ENCODE peak calls at places on chromosomes 16 and 17, in seven cellular contexts. J, R, Z, O, S, U and Y are unnamed samples.

GRCh38 chr17:37787055-37787720 is 42.3 kb upstream of the HNF1B start:
- DNase-seq in U (peak), R (peak), Z (no peak), O (no peak), S (peak), J (peak), Y (peak)

GRCh38 chr17:32021618-32021955 is 14.4 kb downstream of the LRRC37B start:
- DNase-seq in U (no peak), J (no peak), S (no peak), Z (no peak), O (no peak), R (no peak), Y (no peak)

GRCh38 chr17:1762233-1762905 is 509 bp downstream of the SERPINF1 start:
- DNase-seq in S (peak), O (no peak), Z (no peak), J (peak), U (peak), R (no peak), Y (no peak)

GRCh38 chr16:84700518-84701277 is 898 bp downstream of the USP10 start:
- DNase-seq in R (no peak), J (peak), O (peak), U (peak), Z (peak), S (peak), Y (peak)

GRCh38 chr17:20944014-20944905 is 98.6 kb downstream of the USP22 start:
- DNase-seq in R (peak), J (no peak), O (peak), S (peak), Z (peak), U (no peak), Y (peak)

GRCh38 chr17:41064301-41064700 is 1.4 kb downstream of the KRTAP2-4 start:
- DNase-seq in Z (no peak), S (no peak), J (no peak), U (no peak), O (no peak), R (no peak), Y (no peak)

GRCh38 chr17:17091276-17091675 is 49.0 kb downstream of the MPRIP start:
- DNase-seq in O (no peak), J (no peak), Z (no peak), U (no peak), S (no peak), R (no peak), Y (no peak)

GRCh38 chr17:53150101-53150698 is 672.5 kb upstream of the KIF2B start:
- DNase-seq in S (no peak), U (no peak), J (peak), Z (no peak), R (no peak), O (peak), Y (peak)

GRCh38 chr16:68455631-68456030 is 7.3 kb upstream of the SMPD3 start:
- DNase-seq in S (no peak), J (no peak), U (no peak), O (no peak), Z (no peak), R (no peak), Y (no peak)

GRCh38 chr16:3508736-3509135 is 7.9 kb downstream of the CLUAP1 start:
- DNase-seq in O (no peak), J (no peak), Z (no peak), R (no peak), S (no peak), U (no peak), Y (no peak)

GRCh38 chr17:61601297-61601696 is 10.3 kb upstream of the NACA2 start:
- DNase-seq in O (no peak), Z (no peak), R (no peak), U (no peak), S (no peak), J (no peak), Y (no peak)

GRCh38 chr17:33964344-33964979 is 290.6 kb upstream of the CCL2 start:
- DNase-seq in Z (no peak), J (no peak), R (peak), U (no peak), S (no peak), O (no peak), Y (peak)

GRCh38 chr16:25716186-25716585 is 24.4 kb downstream of the HS3ST4 start:
- DNase-seq in O (no peak), J (no peak), R (no peak), S (no peak), U (no peak), Z (no peak), Y (no peak)

GRCh38 chr16:16102738-16103137 is 120.6 kb downstream of the ABCC6 start:
- DNase-seq in R (no peak), S (no peak), U (no peak), O (no peak), Z (no peak), J (no peak), Y (no peak)

GRCh38 chr17:1939979-1940809 is 84.9 kb downstream of the RTN4RL1 start:
- DNase-seq in S (no peak), O (no peak), Z (no peak), U (no peak), J (no peak), R (no peak), Y (no peak)

GRCh38 chr16:69921125-69921524 is 30.0 kb upstream of the CLEC18A start:
- DNase-seq in U (peak), S (no peak), J (no peak), Z (no peak), R (no peak), O (no peak), Y (no peak)

GRCh38 chr16:72894291-72895151 is 153.4 kb downstream of the ZFHX3 start:
- DNase-seq in Z (no peak), R (no peak), S (no peak), O (no peak), J (no peak), U (peak), Y (no peak)

GRCh38 chr16:83356266-83356665 is 451.5 kb upstream of the HSBP1 start:
- DNase-seq in O (peak), Z (peak), R (peak), J (no peak), S (peak), U (peak), Y (peak)

GRCh38 chr16:27067138-27067537 is 411 bp downstream of the C16orf82 start:
- DNase-seq in O (no peak), J (no peak), U (no peak), S (no peak), R (no peak), Z (no peak), Y (peak)

GRCh38 chr16:85819245-85819644 is 19.8 kb downstream of the COX4I1 start:
- DNase-seq in U (peak), Z (peak), J (peak), O (peak), S (peak), R (peak), Y (peak)

GRCh38 chr17:67629963-67630320 is 87.8 kb upstream of the NOL11 start:
- DNase-seq in S (no peak), R (no peak), Z (peak), J (no peak), U (peak), O (peak), Y (no peak)

GRCh38 chr17:18315498-18316360 is 636 bp downstream of the SMCR8 start:
- DNase-seq in O (no peak), Z (peak), S (no peak), U (no peak), R (no peak), J (no peak), Y (no peak)

GRCh38 chr16:10927497-10928112 is 14.7 kb downstream of the DEXI start:
- DNase-seq in O (no peak), S (no peak), U (no peak), J (no peak), R (no peak), Z (no peak), Y (no peak)

GRCh38 chr16:3443108-3444031 is at the start of the genes NAA60 and ZNF597:
- DNase-seq in O (peak), U (peak), S (peak), R (peak), Z (peak), J (peak), Y (peak)

GRCh38 chr16:50667497-50668367 is 13.4 kb downstream of the SNX20 start:
- DNase-seq in U (no peak), J (no peak), O (no peak), R (no peak), S (no peak), Z (no peak), Y (no peak)
- TF ChIP-seq CTCF in U (peak), J (no peak), O (peak), R (no peak), S (no peak), Z (no peak), Y (peak)

GRCh38 chr17:81479672-81480071 is 32.9 kb downstream of the ACTG1 start:
- DNase-seq in U (peak), R (no peak), O (no peak), S (no peak), Z (no peak), J (no peak), Y (no peak)

GRCh38 chr17:81481011-81481799 is 31.4 kb downstream of the ACTG1 start:
- DNase-seq in Z (no peak), J (no peak), R (no peak), U (peak), S (peak), O (no peak), Y (peak)

GRCh38 chr17:81479175-81479574 is 33.4 kb downstream of the ACTG1 start:
- DNase-seq in S (no peak), U (no peak), R (no peak), O (no peak), Z (no peak), J (peak), Y (no peak)

GRCh38 chr17:81481815-81482505 is 30.6 kb downstream of the ACTG1 start:
- DNase-seq in R (no peak), S (no peak), U (no peak), O (no peak), J (no peak), Z (no peak), Y (no peak)

DNA sequence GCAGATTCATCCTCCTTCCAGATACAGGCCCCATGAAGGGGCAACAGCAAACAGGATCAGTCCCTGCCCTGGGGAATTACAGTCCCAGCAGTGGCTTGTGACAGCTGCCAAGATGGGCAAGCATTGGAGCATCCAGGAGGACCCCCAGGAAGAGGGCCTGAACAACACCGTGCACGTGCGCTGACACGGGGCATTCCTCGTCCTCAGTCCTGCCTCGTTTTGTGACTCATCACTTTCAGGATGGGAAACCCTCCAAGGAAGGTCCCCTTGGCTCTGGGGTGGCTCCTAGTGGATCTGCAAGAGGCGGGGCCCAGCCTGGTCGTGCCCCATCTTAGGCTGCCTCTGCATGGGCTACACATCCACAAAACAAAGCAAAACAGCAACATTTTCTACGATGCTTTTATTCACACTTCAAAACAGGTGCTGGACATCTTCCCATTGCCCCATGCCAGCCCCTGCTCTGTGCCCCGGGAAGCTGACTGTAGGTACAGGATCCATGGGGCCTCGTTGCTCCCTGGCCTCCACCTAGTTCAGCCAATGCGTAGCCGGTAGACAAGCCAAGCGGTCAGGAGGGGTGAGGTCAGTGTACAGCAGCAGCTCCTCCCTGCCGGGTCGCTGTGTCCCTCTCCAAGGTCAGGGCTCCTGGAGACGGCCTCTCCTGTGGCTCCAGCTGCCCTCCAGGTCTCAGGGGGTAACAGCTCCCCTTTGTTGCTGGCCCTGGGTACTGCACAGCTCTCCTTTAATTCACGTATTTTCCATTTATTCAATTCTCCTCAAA is 32.3 kb downstream of the ACTG1 start:
- DNase-seq in U (peak), Z (no peak), S (no peak), R (no peak), O (peak), J (no peak), Y (no peak)
- TF ChIP-seq CTCF in U (peak), Z (no peak), S (no peak), R (no peak), O (no peak), J (no peak), Y (no peak)

DNA sequence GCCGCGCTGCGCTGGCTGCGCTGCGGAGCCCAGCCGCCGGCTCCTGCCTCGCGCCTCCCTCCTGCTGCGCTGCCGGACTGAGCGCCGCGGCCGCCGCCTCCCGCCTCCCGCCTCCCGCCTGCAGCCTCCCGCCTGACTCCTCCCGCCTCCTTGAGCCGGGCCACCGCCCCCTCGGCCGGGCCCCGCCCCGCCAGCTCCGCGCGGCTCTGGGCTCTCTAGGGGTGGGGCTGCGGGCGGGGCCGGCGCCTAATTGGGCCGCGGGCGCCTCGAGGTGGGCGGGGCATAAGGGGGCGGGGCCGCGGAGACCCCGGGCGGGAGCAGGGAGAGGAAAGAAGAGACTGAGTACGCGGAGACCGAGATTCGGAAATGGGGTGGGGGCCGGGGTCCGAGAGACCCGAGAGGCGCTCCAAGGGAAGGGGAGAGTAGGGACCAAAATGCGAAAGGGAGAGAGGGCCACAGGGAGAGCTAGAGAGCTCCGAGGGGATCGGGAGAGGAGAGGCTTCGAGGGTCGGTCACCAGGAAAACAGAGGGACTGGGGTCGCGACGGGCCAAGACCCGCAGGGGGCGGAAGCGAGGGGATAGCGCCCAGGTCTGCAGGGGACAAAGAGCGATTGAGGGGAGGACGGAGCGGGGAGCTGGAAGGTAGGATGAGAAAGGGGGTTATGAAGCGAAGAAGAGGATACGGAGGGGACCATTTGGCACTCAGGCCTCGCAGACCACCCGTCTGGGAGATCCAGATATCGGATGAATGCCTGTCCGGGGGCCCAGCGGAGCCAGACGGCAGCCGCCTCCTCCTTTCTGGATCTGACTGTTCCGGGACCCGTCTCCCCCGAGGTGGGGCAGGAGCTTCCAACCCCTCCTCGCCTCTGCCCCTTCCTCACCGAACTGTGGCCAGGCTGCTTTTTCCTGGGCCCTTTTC is at the start of gene C1QL1:
- DNase-seq in O (peak), S (peak), R (peak), Z (peak), U (peak), J (peak), Y (peak)
- TF ChIP-seq CTCF in O (peak), S (no peak), R (peak), Z (no peak), U (peak), J (peak), Y (peak)

DNA sequence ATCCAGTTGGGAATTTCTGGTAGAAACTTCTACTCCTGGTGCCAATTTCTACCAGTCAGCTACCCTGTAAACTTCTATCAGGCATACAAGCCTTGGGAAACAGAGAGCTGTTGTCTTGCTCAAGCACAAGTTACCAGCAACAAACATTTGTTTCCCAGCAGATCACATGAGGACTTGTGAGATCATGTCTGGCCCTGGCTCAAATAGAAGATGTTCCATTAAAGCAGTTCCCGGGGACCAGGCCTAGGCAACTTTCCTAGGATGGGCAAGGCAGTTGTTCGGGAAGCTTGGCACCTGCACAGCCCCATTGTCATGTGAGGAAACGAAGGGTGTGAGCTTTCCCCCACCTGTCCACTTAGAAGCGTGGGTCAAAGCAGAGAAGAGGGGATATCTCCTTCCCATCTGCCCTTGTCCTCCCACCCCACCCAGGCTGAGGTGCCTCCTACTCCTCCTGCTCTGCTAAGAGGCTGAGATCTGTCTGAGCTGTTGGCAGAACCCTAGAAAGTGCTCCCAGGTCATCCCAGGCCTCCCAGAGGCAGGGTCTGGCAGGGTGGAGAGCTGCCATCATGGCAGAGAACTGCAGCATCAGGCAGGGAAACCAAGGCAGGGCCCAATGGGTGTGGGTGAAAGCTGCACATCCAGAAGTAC is 11.2 kb upstream of the SLC47A2 start:
- DNase-seq in J (no peak), S (peak), U (peak), Z (peak), R (no peak), O (peak), Y (peak)
- TF ChIP-seq CTCF in J (no peak), S (no peak), U (no peak), Z (no peak), R (no peak), O (no peak), Y (no peak)

DNA sequence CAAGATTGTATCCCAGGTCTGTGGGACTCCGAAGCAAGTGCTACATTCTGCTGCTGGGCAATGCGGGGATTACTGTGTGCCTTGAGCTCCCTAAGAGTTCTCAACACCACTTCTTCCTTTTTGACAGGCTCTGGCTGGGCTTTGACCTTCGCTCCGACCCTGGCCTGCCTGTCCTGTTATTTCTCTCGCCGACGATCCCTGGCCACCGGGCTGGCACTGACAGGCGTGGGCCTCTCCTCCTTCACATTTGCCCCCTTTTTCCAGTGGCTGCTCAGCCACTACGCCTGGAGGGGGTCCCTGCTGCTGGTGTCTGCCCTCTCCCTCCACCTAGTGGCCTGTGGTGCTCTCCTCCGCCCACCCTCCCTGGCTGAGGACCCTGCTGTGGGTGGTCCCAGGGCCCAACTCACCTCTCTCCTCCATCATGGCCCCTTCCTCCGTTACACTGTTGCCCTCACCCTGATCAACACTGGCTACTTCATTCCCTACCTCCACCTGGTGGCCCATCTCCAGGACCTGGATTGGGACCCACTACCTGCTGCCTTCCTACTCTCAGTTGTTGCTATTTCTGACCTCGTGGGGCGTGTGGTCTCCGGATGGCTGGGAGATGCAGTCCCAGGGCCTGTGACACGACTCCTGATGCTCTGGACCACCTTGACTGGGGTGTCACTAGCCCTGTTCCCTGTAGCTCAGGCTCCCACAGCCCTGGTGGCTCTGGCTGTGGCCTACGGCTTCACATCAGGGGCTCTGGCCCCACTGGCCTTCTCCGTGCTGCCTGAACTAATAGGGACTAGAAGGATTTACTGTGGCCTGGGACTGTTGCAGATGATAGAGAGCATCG is 2.4 kb downstream of the SLC16A13 start:
- DNase-seq in O (no peak), R (no peak), U (no peak), J (no peak), Z (no peak), S (no peak), Y (no peak)
- TF ChIP-seq CTCF in O (no peak), R (no peak), U (no peak), J (peak), Z (no peak), S (no peak), Y (no peak)

DNA sequence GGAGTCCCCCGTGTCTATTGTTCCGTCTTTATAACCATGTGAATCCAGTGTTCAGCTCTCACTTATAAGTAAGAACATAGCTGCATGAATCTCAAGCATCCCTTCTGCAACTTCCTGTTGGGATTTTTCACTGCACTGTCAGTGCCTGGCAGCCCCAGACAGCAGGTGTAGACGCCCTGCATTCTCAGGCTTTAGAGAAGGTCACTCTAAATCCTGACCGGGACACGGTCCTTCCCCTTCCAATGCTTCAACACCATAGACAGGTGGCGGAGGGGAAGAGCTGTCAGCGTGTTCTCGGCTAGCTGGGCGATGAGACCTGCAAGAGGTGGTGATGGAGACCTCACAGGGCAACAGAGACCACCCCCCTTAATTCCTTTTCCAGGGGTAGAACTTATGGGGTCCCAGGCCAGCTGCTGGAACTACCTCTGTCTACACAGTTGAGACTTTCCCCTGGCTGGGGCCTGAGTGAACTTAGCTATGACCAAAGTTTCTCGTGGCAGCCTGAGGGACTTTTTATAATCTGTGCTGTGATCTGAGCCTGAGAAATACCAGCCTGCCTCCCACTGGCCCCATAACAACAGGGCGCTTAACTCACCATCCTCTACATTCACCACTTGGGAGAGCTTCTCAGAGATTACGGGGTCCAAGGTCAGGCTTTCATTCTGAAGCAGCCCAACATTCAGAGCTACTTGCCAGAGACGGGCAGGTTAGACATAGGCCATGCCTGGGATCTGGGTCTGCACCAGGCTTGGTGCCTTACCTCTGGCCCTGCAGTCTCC is 143.2 kb upstream of the TNRC6C start:
- DNase-seq in U (no peak), S (no peak), O (no peak), J (no peak), R (no peak), Z (no peak), Y (peak)
- TF ChIP-seq CTCF in U (no peak), S (no peak), O (no peak), J (peak), R (no peak), Z (no peak), Y (peak)

GRCh38 chr17:57084802-57085447 is at the start of gene AKAP1:
- DNase-seq in S (peak), R (peak), Z (peak), U (peak), J (peak), O (peak), Y (peak)
- TF ChIP-seq CTCF in S (no peak), R (no peak), Z (no peak), U (peak), J (no peak), O (peak), Y (peak)